ENCODE peak calls at places on chromosomes 7 and 10, in four cellular contexts. U is activated CD8-positive, alpha-beta T cell treated with anti-CD3 and anti-CD28 coated beads for 36 hours; H is pancreas; G is MCF 10A. O is an unnamed sample.
A peak's percentile ranks its signal among the peaks of the same experiment; 100 is the strongest.

GRCh38 chr10:61539876-61540275 is 86.7 kb upstream of the TMEM26 start:
- DNase-seq in U (no peak), H (no peak), G (no peak), O (no peak)

GRCh38 chr10:11823122-11823988 is at the start of gene PROSER2:
- DNase-seq in U (peak; percentile 51), H (peak; percentile 50), G (peak; percentile 74), O (no peak)

GRCh38 chr10:128245026-128245425 is 118.8 kb upstream of the MKI67 start:
- DNase-seq in U (no peak), H (no peak), G (no peak), O (no peak)

GRCh38 chr7:38060116-38060515 is 117.9 kb upstream of the STARD3NL start:
- DNase-seq in U (no peak), H (no peak), G (no peak), O (no peak)

GRCh38 chr10:60363187-60363586 is 26.5 kb downstream of the ANK3 start:
- DNase-seq in U (no peak), H (no peak), G (no peak), O (no peak)

GRCh38 chr7:112749775-112750174 is 40.4 kb downstream of the TMEM168 start:
- DNase-seq in U (no peak), H (no peak), G (no peak), O (no peak)

GRCh38 chr7:76380623-76380966 is 21.8 kb upstream of the YWHAG start:
- DNase-seq in U (no peak), H (no peak), G (no peak), O (no peak)

GRCh38 chr7:55130554-55131198 is 111.9 kb downstream of the EGFR start:
- DNase-seq in U (no peak), H (no peak), G (no peak), O (peak; percentile 54)

GRCh38 chr10:101576229-101576863 is 11.7 kb downstream of the POLL start:
- DNase-seq in U (no peak), H (no peak), G (no peak), O (no peak)

GRCh38 chr10:75191821-75192568 is 18.6 kb upstream of the VDAC2 start:
- DNase-seq in U (no peak), H (peak; percentile 49), G (peak; percentile 97), O (no peak)

GRCh38 chr10:34031410-34031809 is 696.9 kb upstream of the NRP1 start:
- DNase-seq in U (no peak), H (no peak), G (peak; percentile 81), O (no peak)

GRCh38 chr10:77179015-77179695 is 458.5 kb downstream of the KCNMA1 start:
- DNase-seq in U (no peak), H (peak; percentile 40), G (peak; percentile 87), O (no peak)

GRCh38 chr7:44213872-44214595 is 13.3 kb downstream of the YKT6 start:
- DNase-seq in U (no peak), H (no peak), G (peak; percentile 66), O (no peak)

GRCh38 chr7:67462781-67463191 is 466.2 kb downstream of the TYW1 start:
- DNase-seq in U (no peak), H (no peak), G (no peak), O (no peak)

GRCh38 chr10:95987685-95988426 is 55.5 kb upstream of the CCNJ start:
- DNase-seq in U (no peak), H (no peak), G (no peak), O (no peak)

GRCh38 chr10:49164587-49165188 is 23.5 kb downstream of the TMEM273 start:
- DNase-seq in U (peak; percentile 66), H (no peak), G (peak; percentile 47), O (no peak)

GRCh38 chr10:109966961-109967738 is 40.6 kb upstream of the ADD3 start:
- DNase-seq in U (no peak), H (no peak), G (no peak), O (no peak)

GRCh38 chr7:47956220-47956619 is 8.0 kb upstream of the PKD1L1 start:
- DNase-seq in U (no peak), H (no peak), G (no peak), O (no peak)

GRCh38 chr7:151851160-151851751 is 25.7 kb downstream of the PRKAG2 start:
- DNase-seq in U (peak; percentile 67), H (peak; percentile 53), G (no peak), O (no peak)

GRCh38 chr7:35727571-35727970 is 32.6 kb upstream of the HERPUD2 start:
- DNase-seq in U (peak; percentile 63), H (no peak), G (peak; percentile 30), O (no peak)

GRCh38 chr10:126634915-126635314 is 35.6 kb downstream of the C10orf90 start:
- DNase-seq in U (no peak), H (no peak), G (peak; percentile 38), O (no peak)

GRCh38 chr7:151382079-151382885 is 27.6 kb downstream of the WDR86 start:
- DNase-seq in U (peak; percentile 44), H (no peak), G (no peak), O (no peak)

GRCh38 chr10:104641150-104642000 is at the start of gene SORCS3:
- DNase-seq in U (no peak), H (no peak), G (no peak), O (no peak)

GRCh38 chr7:137957887-137958286 is 44.0 kb downstream of the CREB3L2 start:
- DNase-seq in U (no peak), H (no peak), G (no peak), O (no peak)

GRCh38 chr7:114422478-114423217 is 8.0 kb downstream of the FOXP2 start:
- DNase-seq in U (no peak), H (no peak), G (peak; percentile 11), O (no peak)

GRCh38 chr7:26449175-26450165 is 157.8 kb downstream of the SNX10 start:
- DNase-seq in U (no peak), H (no peak), G (peak; percentile 74), O (no peak)

GRCh38 chr10:48623607-48624132 is 18.8 kb upstream of the ARHGAP22 start:
- DNase-seq in U (no peak), H (no peak), G (no peak), O (no peak)

GRCh38 chr7:14839307-14839706 is 63.2 kb downstream of the DGKB start:
- DNase-seq in U (no peak), H (no peak), G (no peak), O (no peak)

GRCh38 chr7:35831208-35831607 is 30.4 kb downstream of the SEPTIN7 start:
- DNase-seq in U (no peak), H (no peak), G (no peak), O (no peak)

GRCh38 chr10:97531401-97531985 is 32.8 kb downstream of the UBTD1 start:
- DNase-seq in U (no peak), H (no peak), G (no peak), O (no peak)

GRCh38 chr10:114430688-114431413 is 26.5 kb upstream of the AFAP1L2 start:
- DNase-seq in U (no peak), H (peak; percentile 90), G (no peak), O (no peak)

GRCh38 chr7:155879592-155879991 is 67.3 kb upstream of the SHH start:
- DNase-seq in U (no peak), H (no peak), G (no peak), O (no peak)

GRCh38 chr10:4780782-4781181 is 45.2 kb upstream of the AKR1E2 start:
- DNase-seq in U (no peak), H (no peak), G (peak; percentile 64), O (no peak)

GRCh38 chr7:117250801-117251200 is 72.1 kb downstream of the WNT2 start:
- DNase-seq in U (no peak), H (no peak), G (no peak), O (no peak)

GRCh38 chr10:15344876-15345285 is 26.2 kb downstream of the FAM171A1 start:
- DNase-seq in U (no peak), H (no peak), G (peak; percentile 52), O (no peak)

GRCh38 chr7:78702770-78703169 is 750.7 kb downstream of the MAGI2 start:
- DNase-seq in U (no peak), H (no peak), G (peak; percentile 26), O (no peak)

GRCh38 chr7:132377043-132377442 is 199.2 kb downstream of the PLXNA4 start:
- DNase-seq in U (no peak), H (no peak), G (no peak), O (no peak)
- TF ChIP-seq CTCF in U (no peak), H (no peak), G (no peak), O (no peak)

DNA sequence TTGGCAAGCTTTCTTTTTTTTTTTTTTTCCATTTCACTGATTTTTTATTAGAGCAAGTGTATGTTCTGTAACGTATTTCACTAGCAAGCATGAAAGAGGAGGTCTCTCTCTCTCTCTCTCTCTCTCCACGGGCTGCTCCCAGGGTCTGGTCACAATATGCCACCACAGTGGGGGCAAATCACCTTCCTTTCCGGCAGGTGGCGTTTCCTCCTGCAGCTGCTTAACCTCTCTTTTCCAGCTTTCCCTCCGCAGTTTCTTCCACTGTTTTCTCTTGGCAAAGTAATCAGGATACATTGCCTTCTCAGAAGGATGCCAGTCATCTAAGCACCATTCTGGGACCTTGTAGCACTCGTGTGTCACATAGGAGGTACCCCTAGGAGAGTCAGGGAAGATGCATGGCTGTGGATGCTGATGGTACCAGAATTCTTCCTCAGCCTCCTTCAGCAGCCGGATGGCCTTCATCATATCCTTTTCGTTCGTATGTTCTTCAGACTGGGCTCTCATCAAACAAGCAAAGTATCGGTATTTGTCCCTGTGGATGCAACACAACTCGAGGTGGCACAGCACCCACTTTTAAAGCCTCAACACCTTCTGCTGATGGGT is 197.3 kb upstream of the PODXL start:
- DNase-seq in U (no peak), H (no peak), G (peak; percentile 26), O (no peak)
- TF ChIP-seq CTCF in U (no peak), H (no peak), G (no peak), O (no peak)

GRCh38 chr7:80661729-80662128 is 23.3 kb downstream of the CD36 start:
- DNase-seq in U (no peak), H (no peak), G (no peak), O (no peak)
- TF ChIP-seq CTCF in U (no peak), H (no peak), G (peak; percentile 9), O (no peak)

GRCh38 chr10:92640110-92640509 is 47.2 kb downstream of the KIF11 start:
- DNase-seq in U (no peak), H (no peak), G (peak; percentile 82), O (no peak)
- TF ChIP-seq CTCF in U (no peak), H (no peak), G (no peak), O (no peak)

GRCh38 chr10:86348321-86349210 is 18.0 kb downstream of the GRID1 start:
- DNase-seq in U (no peak), H (no peak), G (no peak), O (no peak)
- TF ChIP-seq CTCF in U (no peak), H (no peak), G (no peak), O (no peak)